ENCODE peak calls at places on chromosomes 13 and 19, in eight cellular contexts. D is mucosa of descending colon, P is mesendoderm, I is breast epithelium, C is heart left ventricle, H is pancreas, M is tibial artery, S is Karpas-422. V is an unnamed sample.

GRCh38 chr13:30857018-30857417 is 49.1 kb upstream of the MEDAG start:
- DNase-seq in H (no peak), P (no peak), S (no peak), D (no peak), I (no peak), M (no peak), C (no peak), V (no peak)

GRCh38 chr19:3073931-3074595 is 11.8 kb upstream of the TLE5 start:
- DNase-seq in C (no peak), P (no peak), H (peak; percentile 39), D (no peak), I (no peak), S (no peak), M (peak; percentile 61), V (no peak)

GRCh38 chr13:51137250-51137649 is 26.2 kb upstream of the C13orf42 start:
- DNase-seq in P (no peak), S (no peak), H (no peak), I (no peak), M (no peak), C (no peak), D (no peak), V (no peak)

GRCh38 chr13:112616586-112617381 is 28.8 kb upstream of the TUBGCP3 start:
- DNase-seq in C (no peak), M (no peak), I (no peak), H (peak; percentile 44), D (no peak), S (peak; percentile 65), P (peak; percentile 75), V (peak; percentile 49)

GRCh38 chr19:39411006-39411831 is 1.2 kb upstream of the PLEKHG2 start:
- DNase-seq in M (peak; percentile 85), C (peak; percentile 62), D (peak; percentile 80), S (peak; percentile 43), P (peak; percentile 42), I (no peak), H (peak; percentile 68), V (peak; percentile 67)

GRCh38 chr13:36431204-36432105 is 840 bp upstream of the CCNA1 start:
- DNase-seq in M (no peak), H (no peak), D (peak; percentile 46), C (peak; percentile 66), I (no peak), S (no peak), P (peak; percentile 15), V (no peak)

GRCh38 chr13:109602356-109602755 is 184.0 kb downstream of the IRS2 start:
- DNase-seq in I (no peak), H (no peak), C (no peak), D (no peak), M (no peak), S (no peak), P (no peak), V (no peak)

GRCh38 chr13:85148009-85148408 is 651.2 kb downstream of the SLITRK6 start:
- DNase-seq in P (peak; percentile 17), H (no peak), I (no peak), S (peak; percentile 44), M (no peak), C (no peak), D (no peak), V (no peak)

GRCh38 chr19:38737921-38738731 is 6.1 kb downstream of the CAPN12 start:
- DNase-seq in M (no peak), I (no peak), D (no peak), C (no peak), P (no peak), H (no peak), S (no peak), V (no peak)

GRCh38 chr13:77338961-77339401 is 12.1 kb upstream of the MYCBP2 start:
- DNase-seq in C (no peak), D (no peak), H (no peak), P (no peak), S (no peak), M (no peak), I (no peak), V (no peak)

GRCh38 chr19:32652893-32653625 is 21.9 kb downstream of the ANKRD27 start:
- DNase-seq in H (peak; percentile 81), P (no peak), S (no peak), D (peak; percentile 65), I (peak; percentile 70), C (peak; percentile 87), M (no peak), V (no peak)

GRCh38 chr19:14428882-14429416 is 4.2 kb upstream of the PKN1 start:
- DNase-seq in D (no peak), S (peak; percentile 27), I (no peak), H (no peak), C (no peak), M (no peak), P (no peak), V (no peak)

GRCh38 chr19:48750351-48750750 is 2.1 kb downstream of the FUT1 start:
- DNase-seq in D (no peak), C (no peak), P (no peak), M (no peak), S (no peak), H (no peak), I (no peak), V (no peak)
- H3K4me3 ChIP-seq in D (no peak overlapping the region), C (no peak overlapping the region), P (no peak overlapping the region), M (no peak overlapping the region), S (no peak overlapping the region), H (peak overlapping the region; percentile 44), I (no peak overlapping the region), V (no peak overlapping the region)

GRCh38 chr13:79407349-79407979 is 1.4 kb upstream of the RBM26 start:
- DNase-seq in C (no peak), P (no peak), H (no peak), M (no peak), S (peak; percentile 51), I (no peak), D (no peak), V (no peak)

GRCh38 chr13:79406597-79406908 is 498 bp upstream of the RBM26 start:
- DNase-seq in P (no peak), C (no peak), M (no peak), D (no peak), S (no peak), H (no peak), I (no peak), V (no peak)

GRCh38 chr13:79404985-79405384 is 1.1 kb downstream of the RBM26 start:
- DNase-seq in I (no peak), P (no peak), M (no peak), C (no peak), S (peak; percentile 59), H (no peak), D (no peak), V (no peak)

GRCh38 chr13:79405501-79405830 is 589 bp downstream of the RBM26 start:
- DNase-seq in D (no peak), H (no peak), M (peak; percentile 67), C (no peak), P (peak; percentile 50), S (no peak), I (no peak), V (no peak)

GRCh38 chr13:79405831-79406596 is at the start of gene RBM26:
- DNase-seq in S (peak; percentile 98), H (peak; percentile 94), I (peak; percentile 93), M (peak; percentile 96), C (peak; percentile 96), D (peak; percentile 93), P (peak; percentile 98), V (peak; percentile 96)
- H3K4me1 ChIP-seq in S (peaks cover 49% of the 10 kb centered on the region), H (peaks cover 43% of the 10 kb centered on the region), I (peaks cover 17% of the 10 kb centered on the region), M (no peaks in the 10 kb centered on the region), C (peaks cover 49% of the 10 kb centered on the region), D (peaks cover 42% of the 10 kb centered on the region), P (peaks cover 11% of the 10 kb centered on the region), V (peaks cover 21% of the 10 kb centered on the region)

GRCh38 chr19:49488046-49488862 is 846 bp downstream of the RPL13A start:
- DNase-seq in I (no peak), S (peak; percentile 68), D (no peak), C (no peak), H (no peak), P (peak; percentile 69), M (no peak), V (no peak)

GRCh38 chr19:49486232-49486631 is 1.2 kb upstream of the RPL13A start:
- DNase-seq in D (no peak), M (no peak), P (no peak), S (no peak), H (no peak), C (no peak), I (no peak), V (no peak)

GRCh38 chr19:49487277-49488045 is at the start of gene RPL13A:
- DNase-seq in C (peak; percentile 100), P (peak; percentile 100), I (peak; percentile 100), S (peak; percentile 100), M (peak; percentile 100), D (peak; percentile 100), H (peak; percentile 100), V (peak; percentile 99)

GRCh38 chr19:49488863-49489537 is 1.6 kb downstream of the RPL13A start:
- DNase-seq in C (no peak), I (no peak), H (no peak), S (no peak), M (no peak), P (no peak), D (no peak), V (no peak)

DNA sequence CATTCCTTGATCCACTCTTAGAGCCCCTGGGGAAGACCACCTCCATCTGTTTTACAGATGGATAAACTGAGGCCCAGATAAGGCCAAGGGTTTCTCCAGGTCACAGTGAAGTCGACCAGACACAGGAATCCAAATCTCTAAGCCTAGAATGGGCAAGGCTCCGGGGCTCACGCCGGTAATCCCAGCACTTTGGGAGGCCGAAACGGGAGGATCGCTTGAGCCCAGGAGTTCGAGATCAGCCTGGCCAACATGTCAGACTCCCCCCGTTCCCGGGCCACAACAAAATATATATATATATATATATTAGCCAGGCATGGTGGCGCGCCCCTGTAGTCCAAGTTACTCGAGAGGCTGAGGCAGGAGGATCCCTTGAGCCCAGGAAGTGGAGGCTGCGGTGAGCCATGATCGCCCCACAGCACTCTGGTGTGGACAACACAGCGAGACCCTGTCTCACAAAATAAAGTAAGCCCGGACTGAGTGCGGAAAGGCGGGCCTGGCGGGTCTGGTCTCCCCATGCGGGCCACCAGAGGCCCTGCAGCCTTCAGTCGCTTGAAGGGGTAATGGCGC is 615 bp upstream of the RPL13A start:
- DNase-seq in M (peak; percentile 75), D (no peak), P (no peak), S (no peak), I (no peak), H (no peak), C (no peak), V (no peak)
- H3K4me3 ChIP-seq in M (peak overlapping the region; percentile 30), D (no peak overlapping the region), P (no peak overlapping the region), S (peak overlapping the region; percentile 35), I (peak overlapping the region; percentile 54), H (no peak overlapping the region), C (peak overlapping the region; percentile 98), V (peak overlapping the region; percentile 23)

GRCh38 chr19:8648240-8648639 is 17.8 kb downstream of the NFILZ start:
- DNase-seq in H (no peak), C (no peak), S (no peak), D (no peak), I (no peak), M (no peak), P (no peak), V (no peak)
- H3K4me1 ChIP-seq in H (no peaks in the 10 kb centered on the region), C (no peaks in the 10 kb centered on the region), S (no peaks in the 10 kb centered on the region), D (no peaks in the 10 kb centered on the region), I (no peaks in the 10 kb centered on the region), M (no peaks in the 10 kb centered on the region), P (no peaks in the 10 kb centered on the region), V (no peaks in the 10 kb centered on the region)